ENCODE peak calls at places on chromosomes 3 and 15, in four cellular contexts. B, P, T and U are unnamed samples.

GRCh38 chr15:78840661-78841060 is 29.4 kb upstream of the ADAMTS7 start:
- DNase-seq in T (no peak), P (no peak), B (no peak), U (no peak)

GRCh38 chr15:51917493-51917892 is 54.1 kb downstream of the LEO1 start:
- DNase-seq in T (no peak), B (no peak), P (peak), U (no peak)

GRCh38 chr3:11288786-11289637 is 16.8 kb downstream of the ATG7 start:
- DNase-seq in T (no peak), P (no peak), B (no peak), U (no peak)

GRCh38 chr15:20348900-20349773 is 192.5 kb downstream of the GOLGA6L6 start:
- DNase-seq in T (no peak), B (no peak), P (no peak), U (no peak)

GRCh38 chr3:113948015-113948917 is 453 bp downstream of the ZDHHC23 start:
- DNase-seq in P (peak), T (peak), B (no peak), U (peak)

GRCh38 chr3:192892981-192893827 is 24.5 kb downstream of the MB21D2 start:
- DNase-seq in B (no peak), T (peak), P (no peak), U (no peak)

GRCh38 chr15:93619597-93619996 is 530.6 kb upstream of the RGMA start:
- DNase-seq in T (no peak), B (no peak), P (no peak), U (no peak)

GRCh38 chr3:156816091-156816793 is 9.9 kb upstream of the LEKR1 start:
- DNase-seq in B (no peak), P (peak), T (no peak), U (no peak)

GRCh38 chr3:152270944-152271343 is 2.2 kb downstream of the MBNL1 start:
- DNase-seq in P (no peak), B (no peak), T (no peak), U (no peak)

GRCh38 chr3:57281710-57282109 is 10.8 kb downstream of the ASB14 start:
- DNase-seq in T (no peak), P (no peak), B (no peak), U (no peak)

GRCh38 chr15:41655716-41656115 is 4.5 kb upstream of the MGA start:
- DNase-seq in T (no peak), B (no peak), P (no peak), U (no peak)

GRCh38 chr3:111619833-111620232 is 24.7 kb upstream of the ZBED2 start:
- DNase-seq in B (no peak), P (no peak), T (no peak), U (no peak)

GRCh38 chr3:113531826-113532697 is at the start of gene SIDT1:
- DNase-seq in P (no peak), B (peak), T (no peak), U (no peak)